ENCODE peak calls at places on chromosomes 12 and 14, in eight cellular contexts. V is breast epithelium, Q is endothelial cell of umbilical vein, G is GM23338, E is transverse colon, L is suprapubic skin, T is upper lobe of left lung, R is Panc1. N is an unnamed sample.

GRCh38 chr14:92986254-92987147 is 63.6 kb downstream of the CHGA start:
- DNase-seq in L (no peak), Q (peak), T (no peak), R (no peak), E (no peak), V (no peak), G (no peak), N (peak)

GRCh38 chr12:68336754-68337343 is 4.7 kb upstream of the MDM1 start:
- DNase-seq in L (no peak), G (no peak), R (no peak), E (peak), T (no peak), Q (no peak), V (peak), N (peak)

GRCh38 chr12:121392325-121392716 is 7.6 kb upstream of the RNF34 start:
- DNase-seq in E (no peak), G (no peak), V (no peak), L (no peak), T (no peak), Q (no peak), R (no peak), N (no peak)

GRCh38 chr14:102445066-102445465 is 64.5 kb downstream of the ANKRD9 start:
- DNase-seq in Q (no peak), L (peak), E (no peak), T (no peak), R (no peak), G (no peak), V (no peak), N (no peak)

GRCh38 chr12:45775964-45776363 is 46.5 kb downstream of the ARID2 start:
- DNase-seq in R (no peak), Q (no peak), V (no peak), G (peak), L (no peak), T (no peak), E (no peak), N (no peak)

GRCh38 chr12:70254846-70255245 is 11.6 kb downstream of the CNOT2 start:
- DNase-seq in E (no peak), G (no peak), T (no peak), R (no peak), Q (no peak), L (no peak), V (no peak), N (no peak)

GRCh38 chr14:68977741-68978549 is 1.2 kb downstream of the ACTN1 start:
- DNase-seq in T (peak), E (peak), Q (peak), R (no peak), L (peak), V (peak), G (peak), N (peak)

GRCh38 chr14:24070285-24071143 is 848 bp upstream of the CPNE6 start:
- DNase-seq in T (no peak), G (no peak), R (no peak), V (no peak), L (no peak), E (no peak), Q (no peak), N (no peak)

GRCh38 chr14:75794615-75795038 is 133.6 kb downstream of the TTLL5 start:
- DNase-seq in V (no peak), T (no peak), E (no peak), Q (peak), G (peak), R (peak), L (no peak), N (no peak)

GRCh38 chr14:74945852-74946658 is 9.3 kb downstream of the PGF start:
- DNase-seq in Q (peak), G (peak), T (peak), L (no peak), E (peak), V (peak), R (no peak), N (peak)

GRCh38 chr12:60872850-60873713 is 1277.3 kb downstream of the SLC16A7 start:
- DNase-seq in R (no peak), G (no peak), Q (no peak), T (peak), L (no peak), V (no peak), E (no peak), N (no peak)

GRCh38 chr12:46506198-46506597 is 133.6 kb upstream of the SLC38A2 start:
- DNase-seq in Q (no peak), T (no peak), G (no peak), V (no peak), E (no peak), R (no peak), L (no peak), N (no peak)

GRCh38 chr14:99654235-99655000 is 9.5 kb downstream of the HHIPL1 start:
- DNase-seq in Q (no peak), G (peak), E (peak), L (no peak), R (no peak), T (no peak), V (peak), N (peak)

GRCh38 chr14:92688434-92689375 is 59.7 kb downstream of the LGMN start:
- DNase-seq in R (no peak), E (peak), Q (no peak), T (peak), G (peak), L (peak), V (no peak), N (no peak)

GRCh38 chr14:73295198-73295796 is 58.0 kb downstream of the PAPLN start:
- DNase-seq in L (no peak), T (no peak), V (no peak), Q (peak), G (peak), R (no peak), E (no peak), N (peak)

GRCh38 chr14:50082308-50082742 is 34.0 kb downstream of the VCPKMT start:
- DNase-seq in R (no peak), V (no peak), G (no peak), T (no peak), L (no peak), E (no peak), Q (no peak), N (no peak)

GRCh38 chr14:57168138-57168695 is 100.5 kb downstream of the EXOC5 start:
- DNase-seq in Q (no peak), T (no peak), E (no peak), L (no peak), G (no peak), V (no peak), R (no peak), N (no peak)

GRCh38 chr14:100187247-100187833 is 27.9 kb upstream of the DEGS2 start:
- DNase-seq in R (no peak), Q (no peak), L (no peak), E (peak), T (no peak), G (no peak), V (no peak), N (no peak)

GRCh38 chr14:75077794-75078193 is 8.4 kb downstream of the ZC2HC1C start:
- DNase-seq in Q (no peak), V (no peak), E (no peak), R (no peak), T (no peak), L (no peak), G (no peak), N (no peak)

GRCh38 chr12:97177482-97177881 is 270.4 kb downstream of the NEDD1 start:
- DNase-seq in T (no peak), E (no peak), Q (no peak), G (no peak), V (no peak), L (no peak), R (no peak), N (no peak)

GRCh38 chr12:6826734-6827436 is 1.3 kb upstream of the P3H3 start:
- DNase-seq in L (peak), G (no peak), R (no peak), E (no peak), V (no peak), T (peak), Q (no peak), N (no peak)

GRCh38 chr12:56958422-56958821 is 1.0 kb upstream of the RDH16 start:
- DNase-seq in L (no peak), G (no peak), Q (no peak), T (no peak), R (no peak), E (no peak), V (no peak), N (no peak)

GRCh38 chr12:56955631-56956256 is 1.7 kb downstream of the RDH16 start:
- DNase-seq in Q (no peak), R (no peak), E (no peak), T (no peak), G (no peak), V (no peak), L (no peak), N (peak)

GRCh38 chr12:56954956-56955355 is 2.5 kb downstream of the RDH16 start:
- DNase-seq in G (no peak), L (no peak), R (no peak), V (no peak), E (no peak), Q (no peak), T (no peak), N (no peak)

GRCh38 chr12:56954057-56954577 is 3.3 kb downstream of the RDH16 start:
- DNase-seq in E (no peak), R (no peak), G (no peak), L (no peak), T (no peak), Q (no peak), V (no peak), N (no peak)

DNA sequence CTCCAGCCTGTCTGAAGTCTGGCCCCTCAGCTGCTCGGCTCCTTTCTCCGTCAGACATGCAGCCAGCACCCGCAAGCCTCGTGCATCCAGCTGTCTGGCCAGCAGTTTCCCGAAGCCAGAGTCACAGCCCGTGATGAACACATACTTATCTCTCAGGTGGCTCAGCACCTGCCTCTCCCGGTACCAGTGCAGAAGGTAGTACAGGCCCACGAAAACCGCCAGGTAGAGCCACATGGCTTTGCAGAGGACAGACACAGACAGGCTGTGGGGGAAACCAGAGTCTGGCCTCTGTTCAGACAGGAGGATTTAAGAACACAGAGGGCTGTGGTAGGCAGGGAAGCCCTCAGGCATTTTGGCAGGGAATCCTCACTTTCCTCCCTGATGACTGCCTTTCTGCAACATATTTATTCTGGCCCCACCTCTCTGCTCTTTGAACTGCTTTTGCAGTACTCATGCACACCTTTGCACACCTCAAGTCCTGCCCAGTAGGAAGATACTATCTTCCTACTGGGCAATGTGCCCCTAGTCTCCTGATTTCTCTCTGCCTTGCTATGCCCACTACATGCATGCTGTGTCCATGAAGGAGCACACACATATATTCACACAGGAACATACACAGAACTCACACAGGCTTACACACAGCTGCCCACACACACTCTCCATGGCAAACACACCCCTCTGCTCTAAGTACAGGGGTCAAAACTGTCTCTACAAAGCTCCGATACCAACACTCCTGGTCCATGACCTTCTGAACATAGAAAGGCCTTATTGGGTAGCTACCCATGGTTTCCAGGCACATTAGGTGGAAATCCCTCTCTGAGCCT is at the start of gene RDH16:
- DNase-seq in V (no peak), Q (no peak), T (no peak), L (no peak), E (no peak), R (no peak), G (no peak), N (peak)
- H3K27ac ChIP-seq in V (no peak), Q (no peak), T (no peak), L (no peak), E (no peak), R (no peak), G (no peak), N (no peak)

GRCh38 chr12:10132971-10133370 is 3.0 kb upstream of the CLEC7A start:
- DNase-seq in L (no peak), V (no peak), G (peak), T (no peak), R (no peak), Q (no peak), E (no peak), N (no peak)

GRCh38 chr12:10128687-10129086 is 1.3 kb downstream of the CLEC7A start:
- DNase-seq in Q (no peak), V (no peak), L (no peak), E (no peak), R (no peak), G (no peak), T (no peak), N (no peak)

GRCh38 chr12:10131101-10131632 is 1.2 kb upstream of the CLEC7A start:
- DNase-seq in G (no peak), E (no peak), R (no peak), V (no peak), L (no peak), Q (no peak), T (no peak), N (no peak)

GRCh38 chr12:10126401-10126800 is 3.6 kb downstream of the CLEC7A start:
- DNase-seq in E (no peak), V (no peak), L (no peak), T (no peak), Q (no peak), G (no peak), R (no peak), N (no peak)

DNA sequence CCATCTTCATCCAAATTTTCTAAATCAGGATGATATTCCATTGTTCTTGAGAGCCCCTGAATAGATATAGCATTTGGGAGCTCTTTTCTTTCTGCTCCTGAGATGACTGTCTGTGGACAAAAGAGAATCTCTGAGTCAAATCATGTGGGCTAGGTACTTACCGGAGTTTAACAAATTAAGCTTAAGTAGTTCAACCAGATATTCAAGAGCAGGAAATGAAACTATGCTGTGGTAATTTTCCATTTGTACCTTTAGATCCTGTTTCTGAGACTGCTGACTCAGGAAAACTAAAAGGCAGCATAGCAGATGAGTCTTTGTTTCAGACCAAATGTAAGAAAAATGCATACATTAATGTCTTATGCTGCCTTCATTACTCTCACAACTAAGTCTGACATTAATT is at the start of gene CLEC7A:
- DNase-seq in R (no peak), E (no peak), V (no peak), L (no peak), G (no peak), T (no peak), Q (peak), N (no peak)
- H3K4me3 ChIP-seq in R (no peak), E (peak), V (peak), L (peak), G (no peak), T (peak), Q (no peak), N (no peak)

GRCh38 chr12:88591343-88591742 is 11.1 kb upstream of the KITLG start:
- DNase-seq in Q (no peak), G (no peak), L (no peak), V (no peak), E (no peak), T (no peak), R (no peak), N (no peak)
- TF ChIP-seq POLR2AphosphoS5 in Q (no peak), G (no peak), L (no peak), V (no peak), E (no peak), T (no peak), R (no peak), N (no peak)

GRCh38 chr12:113135178-113136127 is at the start of gene RASAL1:
- DNase-seq in R (no peak), E (peak), Q (no peak), V (peak), T (peak), L (no peak), G (peak), N (no peak)

GRCh38 chr12:113136990-113137511 is 1.5 kb upstream of the RASAL1 start:
- DNase-seq in T (no peak), R (no peak), L (no peak), G (no peak), V (no peak), E (peak), Q (no peak), N (no peak)

GRCh38 chr12:113136128-113136989 is 798 bp upstream of the RASAL1 start:
- DNase-seq in T (no peak), G (peak), Q (no peak), E (peak), R (no peak), L (no peak), V (no peak), N (no peak)

GRCh38 chr12:113133036-113133435 is 2.5 kb downstream of the RASAL1 start:
- DNase-seq in T (no peak), G (no peak), V (no peak), E (no peak), Q (no peak), R (no peak), L (no peak), N (no peak)

DNA sequence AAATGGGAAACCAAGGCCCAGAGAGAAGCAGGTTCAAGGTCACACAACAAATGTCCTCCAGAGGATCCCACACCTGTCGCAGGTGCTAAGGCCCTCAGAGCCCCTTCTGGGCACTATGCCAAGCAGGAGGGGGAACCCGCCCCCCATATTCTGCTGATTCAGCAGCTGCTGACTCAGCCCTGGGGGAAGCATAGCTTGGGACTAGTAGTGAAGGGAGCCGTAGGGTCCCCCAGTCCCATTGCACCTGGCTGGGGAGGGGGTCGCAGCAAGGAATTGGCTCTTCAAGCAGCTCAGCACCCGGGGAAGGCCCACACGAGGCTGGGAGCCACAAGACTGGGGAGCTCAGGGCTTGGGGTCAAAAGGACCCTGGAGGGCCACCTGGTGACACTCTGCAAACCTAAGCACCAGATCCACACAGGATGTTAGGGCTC is 1.0 kb downstream of the RASAL1 start:
- DNase-seq in V (no peak), Q (no peak), E (no peak), T (no peak), R (no peak), L (no peak), G (no peak), N (no peak)
- H3K27ac ChIP-seq in V (no peak), Q (no peak), E (peak), T (no peak), R (no peak), L (peak), G (no peak), N (no peak)

DNA sequence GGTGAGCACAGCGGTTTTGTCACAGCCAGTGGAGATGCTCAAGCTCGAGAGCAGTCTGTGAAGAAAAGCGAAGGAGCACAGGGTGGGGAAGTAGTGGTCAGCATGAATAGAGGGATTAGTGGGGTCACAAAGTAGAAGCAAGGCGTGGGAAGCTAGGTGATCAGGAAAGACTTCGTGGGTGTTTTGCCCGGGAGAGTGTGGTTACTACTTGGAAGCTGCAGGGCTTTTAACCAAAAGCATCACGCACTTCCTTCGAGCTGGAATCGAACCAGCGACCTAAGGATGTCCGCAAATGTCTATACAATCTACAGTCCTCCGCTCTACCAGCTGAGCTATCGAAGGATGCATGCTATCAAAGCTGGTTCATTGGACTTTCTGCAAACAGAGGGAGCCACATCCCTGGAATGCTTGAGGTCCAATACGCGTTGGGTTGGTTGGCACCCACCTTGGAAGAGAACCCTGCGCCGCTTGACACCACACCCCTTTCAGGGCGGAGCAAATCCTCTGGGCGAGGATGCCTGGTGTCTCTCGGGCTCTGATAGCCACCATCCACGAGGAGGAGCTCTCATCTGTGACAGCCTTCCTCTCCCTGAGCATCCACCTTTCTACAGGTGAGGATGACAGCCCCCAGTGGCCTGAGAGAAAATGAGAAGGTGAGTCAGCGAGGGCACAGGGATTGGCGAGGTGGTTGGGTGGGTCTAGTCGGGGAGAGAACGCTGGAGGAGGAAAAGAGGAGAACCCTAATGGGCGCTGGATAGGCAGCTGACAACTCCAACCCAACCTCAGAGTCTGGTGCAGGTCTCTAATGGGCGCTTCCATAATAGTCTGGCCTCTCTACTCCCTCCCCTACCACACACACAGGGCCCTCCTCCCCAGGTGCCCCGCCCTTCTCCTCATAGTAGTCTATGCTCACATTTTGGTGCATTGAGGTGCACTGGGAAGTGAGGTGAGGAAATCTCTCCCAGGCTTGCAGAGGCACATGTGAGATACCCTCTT is 16.0 kb upstream of the OR6S1 start:
- DNase-seq in V (no peak), E (no peak), R (peak), G (peak), L (no peak), T (no peak), Q (no peak), N (no peak)
- H3K4me3 ChIP-seq in V (no peak), E (no peak), R (peak), G (peak), L (no peak), T (no peak), Q (no peak), N (no peak)

DNA sequence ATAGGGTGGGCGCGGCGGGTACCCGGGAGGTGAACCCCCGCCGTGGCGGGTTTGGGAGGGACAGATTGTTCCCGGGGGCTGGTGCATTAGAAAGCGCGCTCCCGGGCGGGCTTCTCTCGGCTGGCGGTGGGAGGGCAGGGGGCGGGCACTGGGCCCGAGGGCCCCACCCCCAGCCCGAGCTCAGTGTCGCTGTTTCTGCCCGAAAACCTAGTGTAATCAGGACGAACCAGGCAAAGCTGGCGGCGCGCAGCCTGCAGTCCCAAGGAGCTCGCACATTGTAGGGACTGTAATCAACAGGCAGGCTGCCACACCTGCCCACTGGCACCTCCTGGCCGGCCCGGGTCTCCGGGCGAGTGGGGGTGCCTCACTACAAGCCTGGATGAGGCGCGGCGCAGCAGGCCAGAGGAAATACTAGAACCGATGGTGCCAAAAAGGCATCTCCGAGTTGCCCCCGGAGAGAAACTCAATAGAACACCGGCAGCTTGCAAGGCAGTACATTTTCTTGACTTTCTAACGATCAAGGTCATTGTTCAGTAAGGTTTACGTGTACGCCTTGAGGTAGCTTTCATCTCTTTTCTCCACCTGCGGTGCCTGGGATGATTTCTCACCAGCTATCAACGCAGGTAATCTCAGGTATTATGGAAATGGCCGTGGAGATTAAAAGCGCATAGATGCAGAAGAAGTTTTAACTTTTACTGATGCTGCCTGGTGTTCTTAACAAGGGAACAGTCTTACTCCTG is 845 bp upstream of the SPTB start:
- DNase-seq in R (no peak), Q (peak), E (peak), L (peak), T (peak), V (no peak), G (peak), N (peak)
- TF ChIP-seq POLR2AphosphoS5 in R (no peak), Q (no peak), E (no peak), L (no peak), T (no peak), V (no peak), G (peak), N (no peak)

N was measured in prostate gland.